ENCODE peak calls at places on chromosomes 6 and 20, in six cellular contexts. L, V, Q, F, P and J are unnamed samples.

GRCh38 chr6:20574355-20574754 is 40.1 kb downstream of the CDKAL1 start:
- DNase-seq in L (no peak), V (no peak), Q (no peak), F (no peak), P (no peak), J (no peak)

GRCh38 chr6:78909391-78909790 is 42.0 kb downstream of the IRAK1BP1 start:
- DNase-seq in L (no peak), V (no peak), Q (no peak), F (no peak), P (no peak), J (no peak)

GRCh38 chr20:32370897-32371296 is 12.8 kb downstream of the ASXL1 start:
- DNase-seq in L (no peak), V (no peak), Q (no peak), F (no peak), P (no peak), J (no peak)

GRCh38 chr20:25236450-25237304 is 11.2 kb upstream of the PYGB start:
- DNase-seq in L (no peak), V (no peak), Q (no peak), F (no peak), P (no peak), J (no peak)

GRCh38 chr6:157101166-157101565 is 222.2 kb downstream of the TMEM242 start:
- DNase-seq in L (no peak), V (no peak), Q (no peak), F (no peak), P (no peak), J (no peak)

GRCh38 chr20:19605759-19606158 is 152.3 kb upstream of the RIN2 start:
- DNase-seq in L (no peak), V (no peak), Q (no peak), F (no peak), P (no peak), J (no peak)

GRCh38 chr6:37442416-37443218 is 9.6 kb downstream of the CMTR1 start:
- DNase-seq in L (no peak), V (no peak), Q (no peak), F (no peak), P (no peak), J (no peak)

GRCh38 chr6:140401666-140402255 is 1027.3 kb upstream of the CITED2 start:
- DNase-seq in L (no peak), V (no peak), Q (no peak), F (no peak), P (no peak), J (no peak)

GRCh38 chr6:170067257-170067656 is 223.6 kb downstream of the DLL1 start:
- DNase-seq in L (no peak), V (no peak), Q (no peak), F (no peak), P (no peak), J (no peak)

GRCh38 chr6:137900815-137901214 is 33.8 kb downstream of the TNFAIP3 start:
- DNase-seq in L (no peak), V (no peak), Q (no peak), F (no peak), P (no peak), J (no peak)

GRCh38 chr6:12269100-12269499 is 21.1 kb upstream of the EDN1 start:
- DNase-seq in L (no peak), V (no peak), Q (no peak), F (no peak), P (no peak), J (no peak)

GRCh38 chr6:116992546-116992945 is 115.5 kb downstream of the RFX6 start:
- DNase-seq in L (no peak), V (no peak), Q (no peak), F (no peak), P (no peak), J (no peak)

GRCh38 chr6:116982401-116982800 is 105.4 kb downstream of the RFX6 start:
- DNase-seq in L (no peak), V (no peak), Q (no peak), F (no peak), P (no peak), J (no peak)

GRCh38 chr6:116990679-116991078 is 113.6 kb downstream of the RFX6 start:
- DNase-seq in L (no peak), V (no peak), Q (no peak), F (no peak), P (no peak), J (no peak)

GRCh38 chr6:116983375-116983774 is 106.3 kb downstream of the RFX6 start:
- DNase-seq in L (no peak), V (no peak), Q (no peak), F (no peak), P (no peak), J (no peak)

GRCh38 chr6:116986819-116987218 is 109.8 kb downstream of the RFX6 start:
- DNase-seq in L (no peak), V (no peak), Q (no peak), F (no peak), P (no peak), J (no peak)
- H3K4me3 ChIP-seq in L (no peak), V (no peak), Q (no peak), F (no peak), P (no peak), J (no peak)

GRCh38 chr6:150037526-150038201 is 12.3 kb upstream of the RAET1L start:
- DNase-seq in L (no peak), V (no peak), Q (no peak), F (no peak), P (no peak), J (no peak)

GRCh38 chr6:150043096-150043495 is 17.8 kb upstream of the RAET1L start:
- DNase-seq in L (no peak), V (no peak), Q (no peak), F (no peak), P (no peak), J (no peak)

GRCh38 chr6:150036081-150036480 is 10.7 kb upstream of the RAET1L start:
- DNase-seq in L (no peak), V (no peak), Q (no peak), F (no peak), P (no peak), J (no peak)

GRCh38 chr6:150033197-150033771 is 8.0 kb upstream of the RAET1L start:
- DNase-seq in L (no peak), V (no peak), Q (no peak), F (no peak), P (no peak), J (no peak)

GRCh38 chr6:150038202-150038830 is 13.0 kb upstream of the RAET1L start:
- DNase-seq in L (no peak), V (no peak), Q (no peak), F (no peak), P (no peak), J (no peak)
- TF ChIP-seq ZNF274 in L (no peak), V (no peak), Q (no peak), F (no peak), P (no peak), J (no peak)

GRCh38 chr6:147438758-147439528 is 69.5 kb upstream of the SAMD5 start:
- DNase-seq in L (no peak), V (no peak), Q (no peak), F (peak), P (no peak), J (peak)
- H3K9ac ChIP-seq in L (no peak), V (no peak), Q (no peak), F (no peak), P (no peak), J (no peak)

GRCh38 chr6:133380047-133380446 is 138.9 kb downstream of the EYA4 start:
- DNase-seq in L (no peak), V (no peak), Q (no peak), F (no peak), P (no peak), J (no peak)
- H3K4me3 ChIP-seq in L (no peak), V (no peak), Q (no peak), F (no peak), P (no peak), J (no peak)

GRCh38 chr6:42431356-42431755 is 20.4 kb downstream of the TRERF1 start:
- DNase-seq in L (no peak), V (no peak), Q (no peak), F (no peak), P (no peak), J (no peak)

GRCh38 chr6:42426191-42426590 is 25.5 kb downstream of the TRERF1 start:
- DNase-seq in L (no peak), V (no peak), Q (no peak), F (no peak), P (no peak), J (no peak)

GRCh38 chr6:42429042-42429574 is 22.6 kb downstream of the TRERF1 start:
- DNase-seq in L (no peak), V (no peak), Q (no peak), F (no peak), P (no peak), J (no peak)

GRCh38 chr6:42429836-42430235 is 21.9 kb downstream of the TRERF1 start:
- DNase-seq in L (no peak), V (no peak), Q (no peak), F (no peak), P (no peak), J (no peak)

GRCh38 chr6:42428326-42429041 is 23.2 kb downstream of the TRERF1 start:
- DNase-seq in L (no peak), V (no peak), Q (no peak), F (no peak), P (no peak), J (no peak)
- TF ChIP-seq ZNF274 in L (no peak), V (no peak), Q (no peak), F (no peak), P (no peak), J (no peak)

DNA sequence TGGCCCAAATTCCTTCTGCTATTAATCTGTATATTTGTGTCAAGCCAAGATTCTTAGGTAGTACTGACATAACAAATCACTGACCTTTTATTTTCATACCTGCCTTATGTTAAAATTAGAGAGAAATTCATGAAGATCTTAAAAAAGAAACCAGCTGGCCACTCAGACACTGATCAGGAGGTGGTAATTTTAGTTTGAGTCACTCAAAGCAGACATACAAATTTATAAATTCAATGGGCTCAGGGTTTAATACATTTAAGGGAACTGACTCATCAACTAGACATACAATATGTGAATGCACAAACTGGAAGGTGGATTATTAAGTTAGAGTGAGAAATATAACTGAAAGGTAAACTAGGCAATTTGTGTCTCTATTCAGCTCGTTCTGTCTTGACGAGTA is 711.9 kb upstream of the EYS start:
- DNase-seq in L (no peak), V (no peak), Q (no peak), F (no peak), P (no peak), J (no peak)
- H3K9ac ChIP-seq in L (no peak), V (no peak), Q (no peak), F (no peak), P (no peak), J (no peak)

DNA sequence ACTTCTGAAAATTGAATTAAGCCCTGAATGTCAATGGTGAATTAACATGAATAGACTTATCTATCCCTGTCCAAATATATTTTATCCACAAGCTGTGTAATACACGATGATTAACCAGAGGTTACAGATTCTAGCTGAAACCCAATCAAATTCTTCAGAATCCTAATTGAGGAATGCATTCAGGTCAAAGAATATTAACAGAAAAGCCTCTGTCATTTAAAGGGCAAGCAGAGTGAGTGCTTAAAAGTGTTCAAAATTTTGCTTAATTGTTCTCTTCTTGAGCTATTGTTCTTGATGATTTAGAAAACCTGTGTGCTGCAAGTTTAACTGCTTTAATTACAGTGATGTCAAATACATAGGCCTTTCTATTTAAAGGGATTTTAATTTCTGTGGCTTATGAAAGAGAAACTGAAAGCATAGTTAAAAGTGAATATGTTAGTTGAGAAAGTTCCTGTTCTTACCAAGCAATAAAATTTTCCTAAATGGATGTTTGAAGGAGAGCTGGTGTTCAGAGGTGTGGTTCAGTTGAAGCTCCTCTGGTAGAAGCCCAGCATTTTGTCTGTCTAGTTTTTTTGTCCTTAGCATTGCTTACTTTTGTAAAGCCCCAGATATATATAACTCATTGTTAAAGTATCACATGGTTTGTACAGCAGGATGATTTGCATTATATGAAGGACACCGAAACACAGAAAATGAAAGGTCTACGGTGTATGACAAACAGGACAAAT is 466.3 kb upstream of the PLCB4 start:
- DNase-seq in L (no peak), V (no peak), Q (no peak), F (no peak), P (peak), J (no peak)
- H3K4me3 ChIP-seq in L (no peak), V (no peak), Q (no peak), F (no peak), P (peak), J (no peak)

GRCh38 chr20:62716198-62716940 is 7.7 kb downstream of the NTSR1 start:
- DNase-seq in L (no peak), V (no peak), Q (no peak), F (no peak), P (no peak), J (no peak)
- TF ChIP-seq ZNF274 in L (no peak), V (no peak), Q (no peak), F (no peak), P (no peak), J (no peak)

GRCh38 chr6:105951322-105951721 is 134.8 kb upstream of the PRDM1 start:
- DNase-seq in L (no peak), V (no peak), Q (no peak), F (no peak), P (no peak), J (no peak)

GRCh38 chr6:105954148-105954547 is 132.0 kb upstream of the PRDM1 start:
- DNase-seq in L (no peak), V (no peak), Q (no peak), F (no peak), P (no peak), J (no peak)

GRCh38 chr6:105949939-105950582 is 136.1 kb upstream of the PRDM1 start:
- DNase-seq in L (no peak), V (no peak), Q (no peak), F (no peak), P (no peak), J (no peak)

GRCh38 chr6:105952762-105953700 is 133.1 kb upstream of the PRDM1 start:
- DNase-seq in L (no peak), V (no peak), Q (no peak), F (no peak), P (no peak), J (no peak)

DNA sequence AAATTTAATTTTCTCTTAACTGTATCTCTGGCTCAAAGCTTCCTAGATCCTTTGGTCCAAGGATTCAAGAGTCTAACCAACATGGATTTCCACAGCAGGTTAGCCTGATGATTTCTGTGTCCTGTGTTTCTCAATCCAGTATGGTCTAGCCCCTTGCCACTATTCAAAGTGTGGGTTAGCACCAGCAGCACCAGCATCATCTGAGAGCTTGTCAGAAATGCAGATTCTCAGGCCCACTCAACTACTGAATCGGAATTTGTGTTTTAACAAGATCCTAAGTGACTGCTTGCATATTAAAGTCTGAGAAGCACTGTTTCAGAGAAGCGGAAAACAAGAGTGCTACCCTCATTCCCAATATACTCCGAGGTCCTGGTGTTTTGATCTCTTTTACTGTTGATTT is 133.8 kb upstream of the PRDM1 start:
- DNase-seq in L (no peak), V (no peak), Q (no peak), F (no peak), P (no peak), J (no peak)
- H3K9ac ChIP-seq in L (no peak), V (no peak), Q (no peak), F (no peak), P (no peak), J (no peak)

GRCh38 chr20:38187512-38187911 is 22.4 kb upstream of the TGM2 start:
- DNase-seq in L (no peak), V (peak), Q (no peak), F (no peak), P (no peak), J (no peak)
- H3K4me3 ChIP-seq in L (no peak), V (no peak), Q (no peak), F (no peak), P (no peak), J (no peak)